ENCODE peak calls at places on chromosomes 16 and 17, in ten cellular contexts. F, X, E, G, K, S, N, R, V and O are unnamed samples.

GRCh38 chr16:9275816-9276354 is 184.4 kb downstream of the HAPSTR1 start:
- DNase-seq in V (no peak), F (no peak), S (no peak), G (no peak), R (peak; percentile 17), E (no peak), N (no peak), K (no peak), X (no peak), O (no peak)

GRCh38 chr16:54688339-54688738 is 242.3 kb upstream of the IRX5 start:
- DNase-seq in R (no peak), F (no peak), S (no peak), N (no peak), E (no peak), X (no peak), V (no peak), K (no peak), G (no peak), O (no peak)

GRCh38 chr16:10871157-10871991 is 5.6 kb upstream of the CIITA start:
- DNase-seq in F (peak; percentile 53), K (peak; percentile 93), V (no peak), R (peak; percentile 64), E (peak; percentile 92), N (peak; percentile 33), S (no peak), X (no peak), G (peak; percentile 65), O (no peak)

GRCh38 chr16:14112539-14112856 is 41.4 kb downstream of the MRTFB start:
- DNase-seq in R (no peak), K (no peak), N (no peak), E (no peak), X (no peak), G (no peak), S (no peak), V (peak; percentile 47), F (no peak), O (no peak)

GRCh38 chr17:48491527-48492273 is 39.1 kb downstream of the HOXB1 start:
- DNase-seq in K (no peak), V (peak; percentile 75), G (no peak), F (no peak), S (no peak), E (peak; percentile 48), X (no peak), N (no peak), R (no peak), O (no peak)

GRCh38 chr16:85401370-85401916 is 211.7 kb upstream of the GSE1 start:
- DNase-seq in S (no peak), R (no peak), K (no peak), G (no peak), F (no peak), N (no peak), E (no peak), V (no peak), X (no peak), O (no peak)

GRCh38 chr17:59761385-59762021 is 54.0 kb downstream of the VMP1 start:
- DNase-seq in E (peak; percentile 86), V (peak; percentile 48), N (no peak), X (peak; percentile 81), S (no peak), K (no peak), F (no peak), R (no peak), G (no peak), O (no peak)

GRCh38 chr16:10961231-10961630 is 16.9 kb downstream of the CLEC16A start:
- DNase-seq in R (no peak), S (no peak), N (peak; percentile 48), V (no peak), X (no peak), K (no peak), F (no peak), G (no peak), E (peak; percentile 95), O (no peak)

GRCh38 chr17:16589097-16589969 is 20.3 kb upstream of the ZNF287 start:
- DNase-seq in G (peak; percentile 74), S (peak; percentile 94), F (peak; percentile 96), K (peak; percentile 93), E (peak; percentile 78), V (peak; percentile 87), N (peak; percentile 91), X (peak; percentile 93), R (peak; percentile 62), O (peak; percentile 88)

DNA sequence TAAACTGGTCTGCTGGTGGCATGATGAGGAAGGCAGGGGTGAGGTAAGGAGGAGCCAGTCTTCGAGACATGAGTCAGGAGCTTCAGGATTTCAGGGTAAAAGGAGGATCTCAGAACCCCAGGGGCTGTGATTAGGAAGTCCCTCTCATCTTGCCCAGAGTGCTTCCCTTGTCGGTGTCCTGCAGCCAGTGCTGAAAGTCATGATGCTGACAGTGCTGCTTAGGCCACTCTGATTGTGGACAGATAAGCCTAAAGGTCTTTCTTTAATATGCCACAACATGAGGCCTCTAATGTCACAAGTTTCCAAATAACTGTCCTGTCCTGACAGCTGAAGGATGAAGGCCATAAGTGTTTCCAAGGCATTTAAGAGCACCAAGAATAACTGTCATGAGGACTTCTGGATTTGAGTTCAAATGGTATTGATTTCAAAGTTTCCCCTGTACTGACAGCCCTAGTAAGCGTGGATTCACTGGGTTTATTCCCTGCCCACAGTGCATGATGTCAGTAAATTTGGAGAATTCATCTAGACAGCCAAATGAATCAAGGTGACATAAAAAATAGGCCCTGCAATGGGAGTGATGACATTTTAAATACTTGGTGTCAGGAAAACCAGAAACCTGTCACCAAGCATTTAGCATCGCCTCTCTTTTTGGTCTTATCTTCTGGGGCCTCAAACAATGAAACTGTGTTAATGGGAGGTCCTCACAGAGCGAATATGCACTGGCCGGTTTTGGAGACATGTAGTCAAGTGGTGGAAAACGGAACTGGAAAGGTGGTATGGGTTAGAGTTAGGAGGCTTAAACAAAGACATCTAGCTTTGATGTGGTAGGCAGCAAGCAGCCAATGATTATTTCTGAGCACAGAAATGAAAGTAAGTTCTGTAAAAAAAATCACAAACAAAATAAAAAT is 29.2 kb downstream of the COG4 start:
- DNase-seq in F (no peak), R (no peak), K (no peak), E (peak; percentile 28), V (no peak), S (no peak), N (no peak), X (no peak), G (peak; percentile 54), O (no peak)
- TF ChIP-seq CTCF in F (no peak), R (no peak), K (no peak), E (no peak), V (no peak), S (no peak), N (no peak), X (no peak), G (no peak), O (no peak)

GRCh38 chr16:70717065-70717464 is 31.2 kb upstream of the MTSS2 start:
- DNase-seq in S (no peak), G (no peak), E (no peak), N (no peak), V (no peak), K (no peak), F (no peak), R (no peak), X (no peak), O (no peak)
- H3K27ac ChIP-seq in S (peak overlapping the region; percentile 88), G (no peak overlapping the region), E (no peak overlapping the region), N (peak overlapping the region; percentile 100), V (no peak overlapping the region), K (no peak overlapping the region), F (no peak overlapping the region), R (no peak overlapping the region), X (no peak overlapping the region), O (no peak overlapping the region)

DNA sequence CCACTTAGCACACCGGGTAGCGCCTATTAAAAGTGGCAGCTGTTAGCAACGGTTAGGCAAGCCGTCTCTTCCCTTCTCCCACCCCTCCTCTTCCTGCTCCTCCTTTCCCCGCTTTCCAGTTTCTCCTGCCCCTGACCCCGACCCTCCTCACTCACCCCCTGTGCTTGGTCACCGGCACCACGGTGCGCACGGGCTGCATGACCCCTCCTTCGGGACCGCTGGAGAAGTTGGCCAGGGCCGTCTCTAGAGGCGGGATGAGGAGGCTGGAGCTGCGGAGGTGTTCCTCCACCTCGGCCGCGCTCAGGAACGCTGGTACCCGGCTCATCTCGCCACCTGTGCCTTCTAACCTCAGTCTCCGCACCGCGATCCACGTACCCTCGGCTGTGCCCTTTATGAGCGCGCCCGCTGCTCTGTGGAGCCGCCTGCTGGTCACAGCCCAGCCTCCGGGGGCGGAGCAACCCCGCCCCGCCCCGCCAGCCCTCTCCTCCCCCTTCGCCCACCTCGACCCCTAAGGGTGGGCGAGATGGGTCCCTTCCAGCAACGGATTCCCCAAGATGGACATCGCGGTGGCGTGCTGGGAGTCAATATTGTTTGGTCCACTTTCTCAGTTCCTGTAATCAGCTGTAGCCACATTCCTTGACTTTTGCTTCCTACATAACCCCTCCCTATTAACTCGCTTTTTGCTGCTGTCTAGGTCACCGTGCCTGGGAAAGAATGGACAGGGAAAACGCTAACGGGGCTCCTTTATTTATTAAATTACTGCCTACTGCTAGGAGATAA is at the start of gene CRYM:
- DNase-seq in V (peak; percentile 36), E (no peak), N (peak; percentile 55), K (peak; percentile 68), F (no peak), X (peak; percentile 52), S (peak; percentile 49), R (no peak), G (peak; percentile 76), O (no peak)
- TF ChIP-seq CTCF in V (peak; percentile 57), E (peak; percentile 61), N (peak; percentile 65), K (peak; percentile 74), F (no peak), X (peak; percentile 87), S (peak; percentile 65), R (peak; percentile 64), G (peak; percentile 89), O (peak; percentile 28)

DNA sequence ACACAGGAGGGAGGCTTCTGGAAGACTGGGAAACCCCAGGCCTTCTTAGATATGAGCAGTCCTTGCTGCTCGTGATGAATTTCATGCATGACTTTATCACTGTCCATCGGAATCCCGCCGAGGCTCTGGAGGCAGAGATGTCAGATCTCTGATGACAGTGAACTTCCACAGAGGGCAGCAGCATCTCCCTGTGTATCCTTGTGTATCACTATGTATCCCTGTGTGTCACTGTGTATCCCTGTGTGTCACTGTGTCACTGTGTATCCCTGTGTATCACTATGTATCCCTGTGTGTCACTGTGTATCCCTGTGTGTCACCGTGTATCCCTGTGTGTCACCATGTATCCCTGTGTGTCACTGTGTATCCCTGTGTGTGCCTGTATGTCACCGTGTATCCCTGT is 160.2 kb upstream of the CHMP6 start:
- DNase-seq in E (no peak), R (no peak), F (no peak), G (no peak), V (no peak), S (no peak), X (no peak), N (no peak), K (no peak), O (no peak)
- H3K27ac ChIP-seq in E (peak overlapping the region; percentile 75), R (no peak overlapping the region), F (no peak overlapping the region), G (no peak overlapping the region), V (no peak overlapping the region), S (peak overlapping the region; percentile 98), X (no peak overlapping the region), N (peak overlapping the region; percentile 91), K (no peak overlapping the region), O (no peak overlapping the region)